ENCODE peak calls at places on chromosomes 3 and 15, in five cellular contexts. One of them, this sample, is unnamed.
A peak's percentile ranks its signal among the peaks of the same experiment; 100 is the strongest.

GRCh38 chr3:47678446-47679338 is 100.0 kb upstream of the CSPG5 start:
- DNase-seq in GM20000: no peak
- DNase-seq in B cell: no peak
- DNase-seq in ELR: no peak
- DNase-seq in activated CD8-positive, alpha-beta T cell treated with anti-CD3 and anti-CD28 coated beads, Interleukin-2, amount 10 ng/mL, durations not matched to agents 7 days and 5 days: no peak
- DNase-seq in this sample: no peak

GRCh38 chr3:101571028-101571895 is 2.7 kb upstream of the PCNP start:
- DNase-seq in B cell: no peak
- DNase-seq in activated CD8-positive, alpha-beta T cell treated with anti-CD3 and anti-CD28 coated beads, Interleukin-2, amount 10 ng/mL, durations not matched to agents 7 days and 5 days: peak; percentile 35
- DNase-seq in GM20000: no peak
- DNase-seq in ELR: peak; percentile 44
- DNase-seq in this sample: no peak

GRCh38 chr15:51267047-51267713 is 71.2 kb downstream of the CYP19A1 start:
- DNase-seq in GM20000: no peak
- DNase-seq in ELR: peak; percentile 7
- DNase-seq in B cell: no peak
- DNase-seq in activated CD8-positive, alpha-beta T cell treated with anti-CD3 and anti-CD28 coated beads, Interleukin-2, amount 10 ng/mL, durations not matched to agents 7 days and 5 days: no peak
- DNase-seq in this sample: no peak

GRCh38 chr3:38835939-38836338 is 19.9 kb upstream of the SCN10A start:
- DNase-seq in activated CD8-positive, alpha-beta T cell treated with anti-CD3 and anti-CD28 coated beads, Interleukin-2, amount 10 ng/mL, durations not matched to agents 7 days and 5 days: no peak
- DNase-seq in ELR: peak; percentile 37
- DNase-seq in GM20000: no peak
- DNase-seq in B cell: no peak
- DNase-seq in this sample: no peak

GRCh38 chr15:57133127-57133968 is 214.9 kb downstream of the TCF12 start:
- DNase-seq in B cell: peak; percentile 41
- DNase-seq in activated CD8-positive, alpha-beta T cell treated with anti-CD3 and anti-CD28 coated beads, Interleukin-2, amount 10 ng/mL, durations not matched to agents 7 days and 5 days: no peak
- DNase-seq in GM20000: peak; percentile 16
- DNase-seq in ELR: no peak
- DNase-seq in this sample: no peak

GRCh38 chr3:81300324-81300927 is 461.0 kb downstream of the GBE1 start:
- DNase-seq in activated CD8-positive, alpha-beta T cell treated with anti-CD3 and anti-CD28 coated beads, Interleukin-2, amount 10 ng/mL, durations not matched to agents 7 days and 5 days: no peak
- DNase-seq in GM20000: no peak
- DNase-seq in B cell: no peak
- DNase-seq in ELR: no peak
- DNase-seq in this sample: no peak

GRCh38 chr3:114892880-114893279 is 254.2 kb downstream of the ZBTB20 start:
- DNase-seq in GM20000: no peak
- DNase-seq in ELR: no peak
- DNase-seq in B cell: no peak
- DNase-seq in activated CD8-positive, alpha-beta T cell treated with anti-CD3 and anti-CD28 coated beads, Interleukin-2, amount 10 ng/mL, durations not matched to agents 7 days and 5 days: no peak
- DNase-seq in this sample: no peak

GRCh38 chr15:48340111-48340510 is 8.9 kb downstream of the DUT start:
- DNase-seq in ELR: no peak
- DNase-seq in GM20000: no peak
- DNase-seq in activated CD8-positive, alpha-beta T cell treated with anti-CD3 and anti-CD28 coated beads, Interleukin-2, amount 10 ng/mL, durations not matched to agents 7 days and 5 days: no peak
- DNase-seq in B cell: no peak
- DNase-seq in this sample: no peak

GRCh38 chr3:185325946-185326791 is 36.8 kb upstream of the MAP3K13 start:
- DNase-seq in B cell: no peak
- DNase-seq in ELR: no peak
- DNase-seq in GM20000: no peak
- DNase-seq in activated CD8-positive, alpha-beta T cell treated with anti-CD3 and anti-CD28 coated beads, Interleukin-2, amount 10 ng/mL, durations not matched to agents 7 days and 5 days: no peak
- DNase-seq in this sample: no peak

GRCh38 chr15:99433026-99433756 is 132.6 kb upstream of the MEF2A start:
- DNase-seq in GM20000: peak; percentile 80
- DNase-seq in ELR: no peak
- DNase-seq in activated CD8-positive, alpha-beta T cell treated with anti-CD3 and anti-CD28 coated beads, Interleukin-2, amount 10 ng/mL, durations not matched to agents 7 days and 5 days: no peak
- DNase-seq in B cell: peak; percentile 56
- DNase-seq in this sample: no peak